ENCODE peak calls at places on chromosomes 3 and 15, in nine cellular contexts. One of them, this sample, is unnamed.
A peak's percentile ranks its signal among the peaks of the same experiment; 100 is the strongest.

GRCh38 chr15:26097216-26097615 is 234.1 kb upstream of the ATP10A start:
- DNase-seq in GM19239: no peak
- DNase-seq in brain microvascular endothelial cell: no peak
- DNase-seq in dermis blood vessel endothelial cell: no peak
- DNase-seq in effector CD4-positive, alpha-beta T cell: no peak
- DNase-seq in NCI-H1417: no peak
- DNase-seq in HS-27A: no peak
- DNase-seq in activated CD4-positive, alpha-beta T cell treated with anti-CD3 and anti-CD28 coated beads, Interleukin-2, amount 50 U/mL, for 4 hours: no peak
- DNase-seq in heart right ventricle: no peak
- DNase-seq in this sample: no peak

GRCh38 chr3:190853464-190853863 is 9.0 kb downstream of the GMNC start:
- DNase-seq in activated CD4-positive, alpha-beta T cell treated with anti-CD3 and anti-CD28 coated beads, Interleukin-2, amount 50 U/mL, for 4 hours: no peak
- DNase-seq in HS-27A: no peak
- DNase-seq in dermis blood vessel endothelial cell: no peak
- DNase-seq in heart right ventricle: no peak
- DNase-seq in effector CD4-positive, alpha-beta T cell: no peak
- DNase-seq in GM19239: no peak
- DNase-seq in NCI-H1417: no peak
- DNase-seq in brain microvascular endothelial cell: no peak
- DNase-seq in this sample: no peak

GRCh38 chr3:128235207-128235933 is 82.1 kb downstream of the EEFSEC start:
- DNase-seq in heart right ventricle: no peak
- DNase-seq in effector CD4-positive, alpha-beta T cell: no peak
- DNase-seq in NCI-H1417: peak; percentile 25
- DNase-seq in brain microvascular endothelial cell: no peak
- DNase-seq in dermis blood vessel endothelial cell: no peak
- DNase-seq in GM19239: no peak
- DNase-seq in HS-27A: no peak
- DNase-seq in activated CD4-positive, alpha-beta T cell treated with anti-CD3 and anti-CD28 coated beads, Interleukin-2, amount 50 U/mL, for 4 hours: no peak
- DNase-seq in this sample: peak; percentile 41

GRCh38 chr3:127915115-127915936 is at the start of gene KBTBD12:
- DNase-seq in activated CD4-positive, alpha-beta T cell treated with anti-CD3 and anti-CD28 coated beads, Interleukin-2, amount 50 U/mL, for 4 hours: no peak
- DNase-seq in GM19239: no peak
- DNase-seq in dermis blood vessel endothelial cell: no peak
- DNase-seq in brain microvascular endothelial cell: no peak
- DNase-seq in heart right ventricle: peak; percentile 66
- DNase-seq in HS-27A: no peak
- DNase-seq in NCI-H1417: no peak
- DNase-seq in effector CD4-positive, alpha-beta T cell: no peak
- DNase-seq in this sample: no peak

GRCh38 chr15:50181983-50182232 is at the start of gene SLC27A2:
- DNase-seq in effector CD4-positive, alpha-beta T cell: no peak
- DNase-seq in HS-27A: no peak
- DNase-seq in NCI-H1417: peak; percentile 70
- DNase-seq in heart right ventricle: no peak
- DNase-seq in activated CD4-positive, alpha-beta T cell treated with anti-CD3 and anti-CD28 coated beads, Interleukin-2, amount 50 U/mL, for 4 hours: peak; percentile 24
- DNase-seq in dermis blood vessel endothelial cell: no peak
- DNase-seq in brain microvascular endothelial cell: no peak
- DNase-seq in GM19239: peak; percentile 44
- DNase-seq in this sample: no peak

GRCh38 chr3:37443363-37444035 is 269.1 kb upstream of the LRRFIP2 start:
- DNase-seq in effector CD4-positive, alpha-beta T cell: no peak
- DNase-seq in HS-27A: no peak
- DNase-seq in brain microvascular endothelial cell: no peak
- DNase-seq in GM19239: no peak
- DNase-seq in heart right ventricle: no peak
- DNase-seq in NCI-H1417: no peak
- DNase-seq in activated CD4-positive, alpha-beta T cell treated with anti-CD3 and anti-CD28 coated beads, Interleukin-2, amount 50 U/mL, for 4 hours: no peak
- DNase-seq in dermis blood vessel endothelial cell: no peak
- DNase-seq in this sample: no peak

GRCh38 chr3:50623840-50624474 is 7.0 kb downstream of the MAPKAPK3 start:
- DNase-seq in HS-27A: no peak
- DNase-seq in dermis blood vessel endothelial cell: peak; percentile 66
- DNase-seq in NCI-H1417: no peak
- DNase-seq in brain microvascular endothelial cell: no peak
- DNase-seq in effector CD4-positive, alpha-beta T cell: no peak
- DNase-seq in heart right ventricle: no peak
- DNase-seq in activated CD4-positive, alpha-beta T cell treated with anti-CD3 and anti-CD28 coated beads, Interleukin-2, amount 50 U/mL, for 4 hours: peak; percentile 64
- DNase-seq in GM19239: peak; percentile 34
- DNase-seq in this sample: no peak

GRCh38 chr3:99128740-99129505 is 227.4 kb upstream of the DCBLD2 start:
- DNase-seq in HS-27A: peak; percentile 97
- DNase-seq in activated CD4-positive, alpha-beta T cell treated with anti-CD3 and anti-CD28 coated beads, Interleukin-2, amount 50 U/mL, for 4 hours: no peak
- DNase-seq in brain microvascular endothelial cell: peak; percentile 96
- DNase-seq in heart right ventricle: no peak
- DNase-seq in effector CD4-positive, alpha-beta T cell: no peak
- DNase-seq in dermis blood vessel endothelial cell: peak; percentile 92
- DNase-seq in NCI-H1417: no peak
- DNase-seq in GM19239: no peak
- DNase-seq in this sample: peak; percentile 66

GRCh38 chr3:4601926-4602325 is 108.8 kb downstream of the ITPR1 start:
- DNase-seq in dermis blood vessel endothelial cell: no peak
- DNase-seq in heart right ventricle: no peak
- DNase-seq in NCI-H1417: no peak
- DNase-seq in GM19239: no peak
- DNase-seq in activated CD4-positive, alpha-beta T cell treated with anti-CD3 and anti-CD28 coated beads, Interleukin-2, amount 50 U/mL, for 4 hours: no peak
- DNase-seq in effector CD4-positive, alpha-beta T cell: no peak
- DNase-seq in HS-27A: no peak
- DNase-seq in brain microvascular endothelial cell: no peak
- DNase-seq in this sample: no peak

GRCh38 chr3:185175370-185175987 is 22.6 kb upstream of the C3orf70 start:
- DNase-seq in HS-27A: no peak
- DNase-seq in NCI-H1417: peak; percentile 62
- DNase-seq in brain microvascular endothelial cell: peak; percentile 18
- DNase-seq in dermis blood vessel endothelial cell: no peak
- DNase-seq in activated CD4-positive, alpha-beta T cell treated with anti-CD3 and anti-CD28 coated beads, Interleukin-2, amount 50 U/mL, for 4 hours: no peak
- DNase-seq in heart right ventricle: peak; percentile 62
- DNase-seq in effector CD4-positive, alpha-beta T cell: no peak
- DNase-seq in GM19239: no peak
- DNase-seq in this sample: no peak

GRCh38 chr3:43699864-43700263 is 9.1 kb downstream of the ABHD5 start:
- DNase-seq in dermis blood vessel endothelial cell: peak; percentile 65
- DNase-seq in heart right ventricle: no peak
- DNase-seq in GM19239: no peak
- DNase-seq in HS-27A: no peak
- DNase-seq in NCI-H1417: no peak
- DNase-seq in activated CD4-positive, alpha-beta T cell treated with anti-CD3 and anti-CD28 coated beads, Interleukin-2, amount 50 U/mL, for 4 hours: no peak
- DNase-seq in brain microvascular endothelial cell: peak; percentile 24
- DNase-seq in effector CD4-positive, alpha-beta T cell: no peak
- DNase-seq in this sample: peak; percentile 11

GRCh38 chr3:159852821-159853505 is 135.7 kb upstream of the IL12A start:
- DNase-seq in effector CD4-positive, alpha-beta T cell: no peak
- DNase-seq in NCI-H1417: no peak
- DNase-seq in activated CD4-positive, alpha-beta T cell treated with anti-CD3 and anti-CD28 coated beads, Interleukin-2, amount 50 U/mL, for 4 hours: no peak
- DNase-seq in brain microvascular endothelial cell: peak; percentile 55
- DNase-seq in dermis blood vessel endothelial cell: peak; percentile 95
- DNase-seq in heart right ventricle: peak; percentile 77
- DNase-seq in GM19239: no peak
- DNase-seq in HS-27A: no peak
- DNase-seq in this sample: no peak

GRCh38 chr3:70312336-70312735 is at the start of gene MDFIC2:
- DNase-seq in NCI-H1417: no peak
- DNase-seq in dermis blood vessel endothelial cell: no peak
- DNase-seq in HS-27A: no peak
- DNase-seq in GM19239: no peak
- DNase-seq in brain microvascular endothelial cell: no peak
- DNase-seq in heart right ventricle: no peak
- DNase-seq in effector CD4-positive, alpha-beta T cell: no peak
- DNase-seq in activated CD4-positive, alpha-beta T cell treated with anti-CD3 and anti-CD28 coated beads, Interleukin-2, amount 50 U/mL, for 4 hours: no peak
- DNase-seq in this sample: no peak

GRCh38 chr3:196145420-196146262 is 63.8 kb upstream of the TFRC start:
- DNase-seq in activated CD4-positive, alpha-beta T cell treated with anti-CD3 and anti-CD28 coated beads, Interleukin-2, amount 50 U/mL, for 4 hours: no peak
- DNase-seq in NCI-H1417: no peak
- DNase-seq in brain microvascular endothelial cell: no peak
- DNase-seq in dermis blood vessel endothelial cell: no peak
- DNase-seq in HS-27A: no peak
- DNase-seq in effector CD4-positive, alpha-beta T cell: no peak
- DNase-seq in GM19239: no peak
- DNase-seq in heart right ventricle: no peak
- DNase-seq in this sample: no peak

GRCh38 chr15:57061281-57061680 is 142.8 kb downstream of the TCF12 start:
- DNase-seq in brain microvascular endothelial cell: no peak
- DNase-seq in GM19239: no peak
- DNase-seq in HS-27A: no peak
- DNase-seq in effector CD4-positive, alpha-beta T cell: no peak
- DNase-seq in NCI-H1417: no peak
- DNase-seq in heart right ventricle: no peak
- DNase-seq in activated CD4-positive, alpha-beta T cell treated with anti-CD3 and anti-CD28 coated beads, Interleukin-2, amount 50 U/mL, for 4 hours: no peak
- DNase-seq in dermis blood vessel endothelial cell: no peak
- DNase-seq in this sample: no peak

GRCh38 chr15:58473720-58474119 is 41.9 kb downstream of the LIPC start:
- DNase-seq in HS-27A: peak; percentile 86
- DNase-seq in GM19239: no peak
- DNase-seq in NCI-H1417: no peak
- DNase-seq in activated CD4-positive, alpha-beta T cell treated with anti-CD3 and anti-CD28 coated beads, Interleukin-2, amount 50 U/mL, for 4 hours: no peak
- DNase-seq in dermis blood vessel endothelial cell: peak; percentile 84
- DNase-seq in brain microvascular endothelial cell: peak; percentile 72
- DNase-seq in heart right ventricle: no peak
- DNase-seq in effector CD4-positive, alpha-beta T cell: no peak
- DNase-seq in this sample: no peak

GRCh38 chr3:187615630-187616029 is 54.6 kb downstream of the SST start:
- DNase-seq in heart right ventricle: no peak
- DNase-seq in NCI-H1417: no peak
- DNase-seq in HS-27A: no peak
- DNase-seq in dermis blood vessel endothelial cell: no peak
- DNase-seq in GM19239: no peak
- DNase-seq in brain microvascular endothelial cell: no peak
- DNase-seq in effector CD4-positive, alpha-beta T cell: no peak
- DNase-seq in activated CD4-positive, alpha-beta T cell treated with anti-CD3 and anti-CD28 coated beads, Interleukin-2, amount 50 U/mL, for 4 hours: no peak
- DNase-seq in this sample: no peak

GRCh38 chr15:75171408-75171807 is 30.3 kb upstream of the C15orf39 start:
- DNase-seq in NCI-H1417: no peak
- DNase-seq in GM19239: no peak
- DNase-seq in HS-27A: no peak
- DNase-seq in effector CD4-positive, alpha-beta T cell: no peak
- DNase-seq in heart right ventricle: no peak
- DNase-seq in brain microvascular endothelial cell: peak; percentile 84
- DNase-seq in activated CD4-positive, alpha-beta T cell treated with anti-CD3 and anti-CD28 coated beads, Interleukin-2, amount 50 U/mL, for 4 hours: no peak
- DNase-seq in dermis blood vessel endothelial cell: peak; percentile 58
- DNase-seq in this sample: peak; percentile 46

GRCh38 chr3:187705164-187705563 is 2.8 kb upstream of the RTP2 start:
- DNase-seq in HS-27A: no peak
- DNase-seq in NCI-H1417: no peak
- DNase-seq in GM19239: no peak
- DNase-seq in activated CD4-positive, alpha-beta T cell treated with anti-CD3 and anti-CD28 coated beads, Interleukin-2, amount 50 U/mL, for 4 hours: no peak
- DNase-seq in dermis blood vessel endothelial cell: no peak
- DNase-seq in brain microvascular endothelial cell: peak; percentile 33
- DNase-seq in effector CD4-positive, alpha-beta T cell: no peak
- DNase-seq in heart right ventricle: no peak
- DNase-seq in this sample: no peak

GRCh38 chr15:65533057-65533752 is 2.9 kb downstream of the HACD3 start:
- DNase-seq in NCI-H1417: peak; percentile 0
- DNase-seq in activated CD4-positive, alpha-beta T cell treated with anti-CD3 and anti-CD28 coated beads, Interleukin-2, amount 50 U/mL, for 4 hours: no peak
- DNase-seq in brain microvascular endothelial cell: no peak
- DNase-seq in heart right ventricle: no peak
- DNase-seq in effector CD4-positive, alpha-beta T cell: no peak
- DNase-seq in HS-27A: no peak
- DNase-seq in GM19239: no peak
- DNase-seq in dermis blood vessel endothelial cell: no peak
- DNase-seq in this sample: no peak

GRCh38 chr15:74604983-74605809 is 10.4 kb upstream of the CLK3 start:
- DNase-seq in NCI-H1417: no peak
- DNase-seq in brain microvascular endothelial cell: no peak
- DNase-seq in HS-27A: no peak
- DNase-seq in effector CD4-positive, alpha-beta T cell: no peak
- DNase-seq in activated CD4-positive, alpha-beta T cell treated with anti-CD3 and anti-CD28 coated beads, Interleukin-2, amount 50 U/mL, for 4 hours: no peak
- DNase-seq in dermis blood vessel endothelial cell: peak; percentile 30
- DNase-seq in GM19239: no peak
- DNase-seq in heart right ventricle: no peak
- DNase-seq in this sample: no peak

GRCh38 chr3:184040010-184040409 is 8.5 kb downstream of the HTR3D start:
- DNase-seq in dermis blood vessel endothelial cell: peak; percentile 63
- DNase-seq in brain microvascular endothelial cell: peak; percentile 31
- DNase-seq in NCI-H1417: no peak
- DNase-seq in GM19239: no peak
- DNase-seq in heart right ventricle: no peak
- DNase-seq in effector CD4-positive, alpha-beta T cell: no peak
- DNase-seq in activated CD4-positive, alpha-beta T cell treated with anti-CD3 and anti-CD28 coated beads, Interleukin-2, amount 50 U/mL, for 4 hours: no peak
- DNase-seq in HS-27A: peak; percentile 5
- DNase-seq in this sample: no peak

GRCh38 chr3:137765310-137766033 is 1.4 kb downstream of the SOX14 start:
- DNase-seq in effector CD4-positive, alpha-beta T cell: no peak
- DNase-seq in NCI-H1417: no peak
- DNase-seq in heart right ventricle: no peak
- DNase-seq in HS-27A: no peak
- DNase-seq in GM19239: no peak
- DNase-seq in activated CD4-positive, alpha-beta T cell treated with anti-CD3 and anti-CD28 coated beads, Interleukin-2, amount 50 U/mL, for 4 hours: no peak
- DNase-seq in brain microvascular endothelial cell: no peak
- DNase-seq in dermis blood vessel endothelial cell: no peak
- DNase-seq in this sample: no peak

GRCh38 chr3:175432338-175433025 is 573.3 kb downstream of the NAALADL2 start:
- DNase-seq in HS-27A: no peak
- DNase-seq in NCI-H1417: no peak
- DNase-seq in dermis blood vessel endothelial cell: no peak
- DNase-seq in GM19239: no peak
- DNase-seq in activated CD4-positive, alpha-beta T cell treated with anti-CD3 and anti-CD28 coated beads, Interleukin-2, amount 50 U/mL, for 4 hours: no peak
- DNase-seq in heart right ventricle: peak; percentile 4
- DNase-seq in effector CD4-positive, alpha-beta T cell: no peak
- DNase-seq in brain microvascular endothelial cell: peak; percentile 35
- DNase-seq in this sample: peak; percentile 82

GRCh38 chr3:159273608-159274007 is 471.8 kb downstream of the MFSD1 start:
- DNase-seq in heart right ventricle: peak; percentile 60
- DNase-seq in NCI-H1417: no peak
- DNase-seq in HS-27A: no peak
- DNase-seq in brain microvascular endothelial cell: peak; percentile 60
- DNase-seq in effector CD4-positive, alpha-beta T cell: no peak
- DNase-seq in dermis blood vessel endothelial cell: peak; percentile 79
- DNase-seq in GM19239: no peak
- DNase-seq in activated CD4-positive, alpha-beta T cell treated with anti-CD3 and anti-CD28 coated beads, Interleukin-2, amount 50 U/mL, for 4 hours: no peak
- DNase-seq in this sample: peak; percentile 21

GRCh38 chr3:51271172-51271571 is 113.9 kb upstream of the MANF start:
- DNase-seq in NCI-H1417: no peak
- DNase-seq in heart right ventricle: no peak
- DNase-seq in GM19239: no peak
- DNase-seq in activated CD4-positive, alpha-beta T cell treated with anti-CD3 and anti-CD28 coated beads, Interleukin-2, amount 50 U/mL, for 4 hours: no peak
- DNase-seq in HS-27A: no peak
- DNase-seq in effector CD4-positive, alpha-beta T cell: no peak
- DNase-seq in brain microvascular endothelial cell: no peak
- DNase-seq in dermis blood vessel endothelial cell: no peak
- DNase-seq in this sample: no peak

GRCh38 chr3:172965256-172965655 is 175.8 kb downstream of the SPATA16 start:
- DNase-seq in effector CD4-positive, alpha-beta T cell: no peak
- DNase-seq in brain microvascular endothelial cell: no peak
- DNase-seq in HS-27A: peak; percentile 11
- DNase-seq in heart right ventricle: no peak
- DNase-seq in NCI-H1417: no peak
- DNase-seq in GM19239: no peak
- DNase-seq in dermis blood vessel endothelial cell: no peak
- DNase-seq in activated CD4-positive, alpha-beta T cell treated with anti-CD3 and anti-CD28 coated beads, Interleukin-2, amount 50 U/mL, for 4 hours: no peak
- DNase-seq in this sample: no peak

GRCh38 chr3:167691366-167691765 is 37.6 kb upstream of the WDR49 start:
- DNase-seq in HS-27A: no peak
- DNase-seq in effector CD4-positive, alpha-beta T cell: no peak
- DNase-seq in heart right ventricle: no peak
- DNase-seq in dermis blood vessel endothelial cell: no peak
- DNase-seq in brain microvascular endothelial cell: no peak
- DNase-seq in GM19239: peak; percentile 44
- DNase-seq in activated CD4-positive, alpha-beta T cell treated with anti-CD3 and anti-CD28 coated beads, Interleukin-2, amount 50 U/mL, for 4 hours: peak; percentile 19
- DNase-seq in NCI-H1417: no peak
- DNase-seq in this sample: no peak

GRCh38 chr3:55481918-55482495 is 5.1 kb downstream of the WNT5A start:
- DNase-seq in GM19239: no peak
- DNase-seq in activated CD4-positive, alpha-beta T cell treated with anti-CD3 and anti-CD28 coated beads, Interleukin-2, amount 50 U/mL, for 4 hours: no peak
- DNase-seq in brain microvascular endothelial cell: peak; percentile 20
- DNase-seq in heart right ventricle: no peak
- DNase-seq in dermis blood vessel endothelial cell: no peak
- DNase-seq in effector CD4-positive, alpha-beta T cell: no peak
- DNase-seq in HS-27A: no peak
- DNase-seq in NCI-H1417: no peak
- DNase-seq in this sample: no peak